ENCODE peak calls at places on chromosomes 13 and 19, in ten cellular contexts. G is stimulated activated CD4-positive, alpha-beta T cell treated with anti-CD3 and anti-CD28 coated beads, Interleukin-4, amount 100 ng/mL, for 48 hours; P is CD4-positive, CD25-positive, alpha-beta regulatory T cell; W is SHP77; B is brain microvascular endothelial cell; R is ACHN; D is cardiac muscle cell; J is caudate nucleus; I is right cardiac atrium; K is progenitor cell of endocrine pancreas. V is an unnamed sample.

GRCh38 chr13:75749407-75749806 is 113.3 kb downstream of the LMO7 start:
- DNase-seq in G (no peak), P (no peak), W (no peak), B (peak), R (no peak), D (no peak), J (no peak), I (peak), K (no peak), V (peak)

GRCh38 chr19:397321-397720 is 11.6 kb downstream of the C2CD4C start:
- DNase-seq in G (no peak), P (no peak), W (no peak), B (no peak), R (no peak), D (no peak), J (no peak), I (no peak), K (peak), V (no peak)

GRCh38 chr19:33675501-33676124 is 53.9 kb downstream of the CHST8 start:
- DNase-seq in G (no peak), P (no peak), W (no peak), B (no peak), R (no peak), D (no peak), J (no peak), I (no peak), K (no peak), V (no peak)

GRCh38 chr13:63167699-63168337 is 1752.2 kb upstream of the PCDH20 start:
- DNase-seq in G (no peak), P (no peak), W (no peak), B (no peak), R (no peak), D (no peak), J (no peak), I (no peak), K (no peak), V (no peak)

GRCh38 chr19:17289489-17289888 is 7.8 kb downstream of the ANKLE1 start:
- DNase-seq in G (no peak), P (peak), W (no peak), B (peak), R (no peak), D (peak), J (peak), I (peak), K (peak), V (no peak)

GRCh38 chr19:48568345-48568886 is 16.4 kb downstream of the SULT2B1 start:
- DNase-seq in G (no peak), P (no peak), W (peak), B (peak), R (peak), D (peak), J (peak), I (peak), K (no peak), V (no peak)

GRCh38 chr13:87538366-87539052 is 132.7 kb upstream of the SLITRK5 start:
- DNase-seq in G (no peak), P (no peak), W (no peak), B (no peak), R (no peak), D (no peak), J (no peak), I (no peak), K (no peak), V (no peak)

GRCh38 chr13:32164622-32165268 is 133.2 kb downstream of the FRY start:
- DNase-seq in G (peak), P (peak), W (peak), B (peak), R (peak), D (peak), J (no peak), I (no peak), K (peak), V (peak)

GRCh38 chr13:42906257-42906656 is 85.8 kb downstream of the EPSTI1 start:
- DNase-seq in G (no peak), P (no peak), W (no peak), B (no peak), R (no peak), D (no peak), J (no peak), I (no peak), K (no peak), V (no peak)

GRCh38 chr19:54430306-54431254 is 15.3 kb downstream of the TTYH1 start:
- DNase-seq in G (no peak), P (peak), W (no peak), B (peak), R (peak), D (peak), J (peak), I (peak), K (no peak), V (no peak)

GRCh38 chr13:32381539-32381938 is 46.4 kb downstream of the N4BP2L1 start:
- DNase-seq in G (no peak), P (peak), W (no peak), B (peak), R (peak), D (peak), J (no peak), I (no peak), K (no peak), V (no peak)

GRCh38 chr13:77696863-77697207 is 652 bp upstream of the SLAIN1 start:
- DNase-seq in G (no peak), P (no peak), W (peak), B (no peak), R (no peak), D (no peak), J (no peak), I (no peak), K (no peak), V (no peak)

GRCh38 chr19:42159942-42160341 is 27.7 kb upstream of the POU2F2 start:
- DNase-seq in G (no peak), P (no peak), W (no peak), B (no peak), R (no peak), D (no peak), J (no peak), I (no peak), K (no peak), V (no peak)

GRCh38 chr13:33299626-33300025 is 14.1 kb upstream of the STARD13 start:
- DNase-seq in G (no peak), P (no peak), W (no peak), B (no peak), R (peak), D (no peak), J (no peak), I (no peak), K (no peak), V (no peak)

GRCh38 chr13:87274209-87274819 is 396.9 kb upstream of the SLITRK5 start:
- DNase-seq in G (peak), P (peak), W (peak), B (no peak), R (peak), D (peak), J (no peak), I (peak), K (peak), V (peak)

GRCh38 chr13:89950225-89950624 is 1397.3 kb upstream of the MIR17HG start:
- DNase-seq in G (no peak), P (no peak), W (no peak), B (no peak), R (no peak), D (no peak), J (no peak), I (no peak), K (no peak), V (no peak)

GRCh38 chr19:389935-390289 is 19.0 kb downstream of the C2CD4C start:
- DNase-seq in G (no peak), P (no peak), W (no peak), B (no peak), R (no peak), D (no peak), J (no peak), I (no peak), K (no peak), V (no peak)

GRCh38 chr13:101309014-101309619 is 107.2 kb downstream of the NALCN start:
- DNase-seq in G (no peak), P (no peak), W (no peak), B (peak), R (no peak), D (no peak), J (no peak), I (no peak), K (no peak), V (no peak)

GRCh38 chr13:81639984-81640582 is 1299.2 kb upstream of the SPRY2 start:
- DNase-seq in G (no peak), P (no peak), W (peak), B (no peak), R (peak), D (no peak), J (no peak), I (no peak), K (no peak), V (no peak)